ENCODE peak calls at places on chromosomes 2 and 18, in ten cellular contexts. T, Q, S, C, F, W, R, Z, L and V are unnamed samples.

GRCh38 chr2:219218279-219219112 is at the start of gene ABCB6:
- DNase-seq in T (peak; percentile 86), Q (peak; percentile 70), S (peak; percentile 62), C (peak; percentile 100), F (peak; percentile 97), W (peak; percentile 95), R (peak; percentile 69), Z (peak; percentile 96), L (peak; percentile 96), V (peak; percentile 96)

GRCh38 chr2:172667926-172668325 is 67.7 kb upstream of the RAPGEF4 start:
- DNase-seq in T (no peak), Q (no peak), S (no peak), C (no peak), F (no peak), W (no peak), R (no peak), Z (no peak), L (peak; percentile 37), V (no peak)

GRCh38 chr2:76861708-76862107 is 660.5 kb downstream of the LRRTM4 start:
- DNase-seq in T (no peak), Q (no peak), S (no peak), C (no peak), F (no peak), W (no peak), R (no peak), Z (no peak), L (no peak), V (no peak)

GRCh38 chr2:46216213-46216612 is 81.0 kb upstream of the EPAS1 start:
- DNase-seq in T (no peak), Q (no peak), S (no peak), C (no peak), F (no peak), W (no peak), R (peak; percentile 21), Z (no peak), L (peak; percentile 61), V (no peak)

GRCh38 chr18:43863180-43863579 is 585.9 kb upstream of the SYT4 start:
- DNase-seq in T (no peak), Q (no peak), S (no peak), C (no peak), F (no peak), W (no peak), R (no peak), Z (no peak), L (peak; percentile 15), V (no peak)

GRCh38 chr2:105486762-105487141 is 87.9 kb upstream of the FHL2 start:
- DNase-seq in T (no peak), Q (no peak), S (no peak), C (no peak), F (no peak), W (no peak), R (no peak), Z (no peak), L (no peak), V (no peak)

GRCh38 chr2:238461051-238461450 is 34.3 kb downstream of the ASB1 start:
- DNase-seq in T (no peak), Q (no peak), S (no peak), C (no peak), F (no peak), W (no peak), R (no peak), Z (no peak), L (no peak), V (no peak)

GRCh38 chr2:69667805-69668382 is 24.4 kb upstream of the AAK1 start:
- DNase-seq in T (no peak), Q (no peak), S (no peak), C (no peak), F (peak; percentile 49), W (no peak), R (peak; percentile 35), Z (no peak), L (peak; percentile 36), V (no peak)

GRCh38 chr2:112005391-112006075 is 49.5 kb upstream of the TMEM87B start:
- DNase-seq in T (no peak), Q (no peak), S (no peak), C (no peak), F (no peak), W (no peak), R (no peak), Z (no peak), L (no peak), V (no peak)

GRCh38 chr2:219661955-219662395 is 34.5 kb downstream of the SLC4A3 start:
- DNase-seq in T (no peak), Q (no peak), S (no peak), C (no peak), F (peak; percentile 49), W (no peak), R (peak; percentile 14), Z (no peak), L (peak; percentile 81), V (no peak)

GRCh38 chr2:163175294-163175693 is 336.7 kb upstream of the KCNH7 start:
- DNase-seq in T (no peak), Q (no peak), S (no peak), C (no peak), F (no peak), W (no peak), R (no peak), Z (no peak), L (no peak), V (no peak)

GRCh38 chr2:185990861-185991525 is 252.4 kb downstream of the FSIP2 start:
- DNase-seq in T (no peak), Q (no peak), S (no peak), C (no peak), F (no peak), W (no peak), R (no peak), Z (no peak), L (no peak), V (no peak)

GRCh38 chr2:177730363-177730762 is 337.8 kb downstream of the AGPS start:
- DNase-seq in T (no peak), Q (no peak), S (no peak), C (no peak), F (no peak), W (no peak), R (no peak), Z (no peak), L (no peak), V (no peak)

GRCh38 chr2:168663993-168664392 is 138.4 kb upstream of the NOSTRIN start:
- DNase-seq in T (no peak), Q (no peak), S (no peak), C (no peak), F (no peak), W (no peak), R (no peak), Z (no peak), L (peak; percentile 31), V (no peak)

GRCh38 chr18:48164701-48165100 is 234.2 kb upstream of the SMAD2 start:
- DNase-seq in T (no peak), Q (no peak), S (no peak), C (no peak), F (no peak), W (no peak), R (no peak), Z (no peak), L (no peak), V (no peak)

GRCh38 chr2:25063876-25064660 is 22.2 kb downstream of the EFR3B start:
- DNase-seq in T (no peak), Q (no peak), S (peak; percentile 31), C (no peak), F (no peak), W (no peak), R (peak; percentile 54), Z (no peak), L (peak; percentile 77), V (no peak)

GRCh38 chr2:227415538-227416424 is 28.0 kb upstream of the SCYGR1 start:
- DNase-seq in T (no peak), Q (no peak), S (no peak), C (no peak), F (no peak), W (peak; percentile 27), R (no peak), Z (no peak), L (peak; percentile 85), V (no peak)

DNA sequence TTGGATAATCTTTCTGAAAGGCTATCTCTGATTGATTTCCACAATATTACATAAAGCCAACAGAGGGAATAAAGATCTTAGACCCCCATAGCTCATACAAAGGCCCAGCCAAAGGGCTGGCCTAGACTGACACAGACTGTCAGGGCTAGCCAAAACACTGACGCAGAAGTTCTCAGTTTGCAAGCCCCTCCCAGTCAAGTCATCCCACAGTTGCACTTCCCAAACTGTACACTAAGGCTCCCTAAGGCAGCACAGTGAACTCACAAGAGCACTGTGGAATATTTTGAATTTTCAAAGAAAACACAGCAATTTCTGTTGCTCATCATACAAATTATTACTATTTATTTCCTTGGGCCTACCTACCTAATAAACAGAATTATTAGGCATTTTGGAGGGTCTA is 244.9 kb downstream of the SP3 start:
- DNase-seq in T (no peak), Q (no peak), S (no peak), C (no peak), F (no peak), W (no peak), R (no peak), Z (no peak), L (peak; percentile 69), V (no peak)
- TF ChIP-seq CTCF in T (no peak), Q (peak; percentile 7), S (no peak), C (no peak), F (peak; percentile 18), W (no peak), R (peak; percentile 18), Z (no peak), L (peak; percentile 47), V (no peak)

DNA sequence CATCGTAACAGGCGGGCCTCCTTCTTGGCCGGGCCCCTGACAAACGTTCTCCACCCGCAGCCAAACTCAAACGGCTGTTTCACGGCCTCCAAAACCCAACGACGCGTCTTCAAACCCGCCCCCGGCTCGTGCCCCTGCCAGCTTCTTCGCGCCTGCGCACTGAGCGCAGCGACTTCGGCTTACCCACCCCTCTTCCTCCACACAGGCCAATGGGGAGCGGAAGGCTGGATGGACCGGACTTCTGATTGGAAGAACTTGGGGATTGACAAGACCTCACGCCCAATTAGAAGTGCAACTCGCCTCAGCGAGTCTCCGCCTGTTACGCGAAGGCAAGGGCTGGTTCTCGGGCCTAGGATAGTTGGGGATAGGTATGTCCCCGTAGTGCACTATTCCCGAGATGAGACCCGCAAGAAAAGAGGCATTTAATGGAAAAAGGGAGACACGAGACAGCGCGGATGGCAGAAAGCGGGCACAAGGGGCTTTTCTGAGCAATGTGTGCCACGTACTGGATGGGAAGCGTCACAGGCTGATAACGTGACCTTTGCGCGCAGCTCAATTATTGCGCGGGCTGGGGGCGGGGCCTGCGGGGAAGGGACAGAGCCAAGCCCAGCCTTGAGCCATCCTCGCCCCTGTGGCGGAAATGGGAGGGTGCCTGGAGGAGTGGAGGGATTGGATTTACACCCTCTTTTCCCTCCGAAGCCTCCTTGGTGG is at the start of gene LAPTM4A:
- DNase-seq in T (peak; percentile 96), Q (peak; percentile 100), S (peak; percentile 99), C (peak; percentile 98), F (peak; percentile 99), W (peak; percentile 99), R (peak; percentile 100), Z (peak; percentile 97), L (peak; percentile 100), V (peak; percentile 98)
- TF ChIP-seq CTCF in T (peak; percentile 24), Q (no peak), S (no peak), C (peak; percentile 45), F (peak; percentile 34), W (peak; percentile 47), R (no peak), Z (no peak), L (peak; percentile 5), V (no peak)

GRCh38 chr18:74940856-74941255 is 268.1 kb downstream of the PTGR3 start:
- DNase-seq in T (no peak), Q (no peak), S (no peak), C (no peak), F (no peak), W (no peak), R (no peak), Z (no peak), L (no peak), V (no peak)
- TF ChIP-seq CTCF in T (no peak), Q (no peak), S (no peak), C (no peak), F (no peak), W (no peak), R (no peak), Z (no peak), L (no peak), V (no peak)

GRCh38 chr2:26840937-26841610 is 6.9 kb upstream of the DPYSL5 start:
- DNase-seq in T (no peak), Q (peak; percentile 15), S (no peak), C (no peak), F (no peak), W (no peak), R (no peak), Z (no peak), L (no peak), V (no peak)
- TF ChIP-seq CTCF in T (no peak), Q (peak; percentile 29), S (peak; percentile 19), C (no peak), F (peak; percentile 44), W (no peak), R (peak; percentile 13), Z (no peak), L (peak; percentile 8), V (no peak)